ENCODE peak calls at places on chromosomes 1 and 21, in six cellular contexts. E, Q, A, X, C and F are unnamed samples.

GRCh38 chr21:38852708-38853107 is 47.0 kb downstream of the ETS2 start:
- DNase-seq in E (no peak), Q (no peak), A (no peak), X (no peak), C (no peak), F (no peak)

GRCh38 chr1:180482425-180483275 is 19.7 kb downstream of the ACBD6 start:
- DNase-seq in E (peak; percentile 63), Q (no peak), A (peak; percentile 13), X (no peak), C (peak; percentile 76), F (peak; percentile 67)

GRCh38 chr1:177849130-177849529 is 120.7 kb downstream of the SEC16B start:
- DNase-seq in E (no peak), Q (no peak), A (no peak), X (no peak), C (no peak), F (peak; percentile 90)

GRCh38 chr1:208237241-208237640 is 6.9 kb downstream of the PLXNA2 start:
- DNase-seq in E (no peak), Q (no peak), A (no peak), X (no peak), C (no peak), F (no peak)

GRCh38 chr1:103220503-103221095 is 112.3 kb upstream of the COL11A1 start:
- DNase-seq in E (peak; percentile 83), Q (no peak), A (no peak), X (no peak), C (no peak), F (peak; percentile 33)

GRCh38 chr1:78606274-78606673 is 14.0 kb upstream of the IFI44L start:
- DNase-seq in E (no peak), Q (no peak), A (no peak), X (no peak), C (no peak), F (no peak)

GRCh38 chr1:45721207-45721606 is 29.2 kb downstream of the IPP start:
- DNase-seq in E (peak; percentile 66), Q (no peak), A (no peak), X (no peak), C (no peak), F (no peak)

GRCh38 chr1:20555025-20555757 is 2.8 kb downstream of the FAM43B start:
- DNase-seq in E (no peak), Q (peak; percentile 49), A (no peak), X (no peak), C (no peak), F (peak; percentile 43)

GRCh38 chr1:85343612-85344255 is 67.3 kb upstream of the BCL10 start:
- DNase-seq in E (peak; percentile 48), Q (no peak), A (no peak), X (no peak), C (no peak), F (peak; percentile 50)

GRCh38 chr1:186978596-186979556 is 150.1 kb downstream of the PLA2G4A start:
- DNase-seq in E (no peak), Q (no peak), A (no peak), X (no peak), C (no peak), F (no peak)

GRCh38 chr1:224707849-224708725 is 92.0 kb downstream of the CNIH3 start:
- DNase-seq in E (peak; percentile 92), Q (no peak), A (no peak), X (no peak), C (peak; percentile 21), F (peak; percentile 98)

GRCh38 chr21:42390193-42390592 is 5.7 kb downstream of the TMPRSS3 start:
- DNase-seq in E (no peak), Q (no peak), A (no peak), X (no peak), C (no peak), F (no peak)

GRCh38 chr1:81029266-81029665 is 771.5 kb upstream of the ADGRL2 start:
- DNase-seq in E (no peak), Q (no peak), A (no peak), X (no peak), C (no peak), F (peak; percentile 16)

GRCh38 chr1:86487131-86487804 is 18.5 kb downstream of the CLCA1 start:
- DNase-seq in E (peak; percentile 75), Q (peak; percentile 59), A (no peak), X (no peak), C (no peak), F (peak; percentile 100)

GRCh38 chr1:30891223-30891552 is 17.4 kb downstream of the SDC3 start:
- DNase-seq in E (no peak), Q (no peak), A (no peak), X (no peak), C (no peak), F (no peak)

GRCh38 chr1:63368131-63368530 is 704 bp downstream of the ALG6 start:
- DNase-seq in E (no peak), Q (no peak), A (peak; percentile 8), X (no peak), C (no peak), F (no peak)

GRCh38 chr1:55378582-55378981 is 163.4 kb upstream of the USP24 start:
- DNase-seq in E (peak; percentile 34), Q (no peak), A (peak; percentile 25), X (no peak), C (peak; percentile 73), F (peak; percentile 61)
- TF ChIP-seq CTCF in E (peak; percentile 71), Q (peak; percentile 15), A (peak; percentile 72), X (peak; percentile 26), C (peak; percentile 72), F (peak; percentile 84)

GRCh38 chr1:110783292-110783918 is 89.5 kb upstream of the CD53 start:
- DNase-seq in E (peak; percentile 55), Q (peak; percentile 22), A (peak; percentile 68), X (peak; percentile 43), C (peak; percentile 74), F (peak; percentile 50)

GRCh38 chr1:110785612-110786011 is 87.3 kb upstream of the CD53 start:
- DNase-seq in E (no peak), Q (no peak), A (peak; percentile 36), X (no peak), C (no peak), F (no peak)

GRCh38 chr1:110785055-110785454 is 87.9 kb upstream of the CD53 start:
- DNase-seq in E (no peak), Q (no peak), A (no peak), X (no peak), C (no peak), F (no peak)

GRCh38 chr1:110787328-110788071 is 85.4 kb upstream of the CD53 start:
- DNase-seq in E (no peak), Q (no peak), A (peak; percentile 89), X (peak; percentile 40), C (no peak), F (no peak)

DNA sequence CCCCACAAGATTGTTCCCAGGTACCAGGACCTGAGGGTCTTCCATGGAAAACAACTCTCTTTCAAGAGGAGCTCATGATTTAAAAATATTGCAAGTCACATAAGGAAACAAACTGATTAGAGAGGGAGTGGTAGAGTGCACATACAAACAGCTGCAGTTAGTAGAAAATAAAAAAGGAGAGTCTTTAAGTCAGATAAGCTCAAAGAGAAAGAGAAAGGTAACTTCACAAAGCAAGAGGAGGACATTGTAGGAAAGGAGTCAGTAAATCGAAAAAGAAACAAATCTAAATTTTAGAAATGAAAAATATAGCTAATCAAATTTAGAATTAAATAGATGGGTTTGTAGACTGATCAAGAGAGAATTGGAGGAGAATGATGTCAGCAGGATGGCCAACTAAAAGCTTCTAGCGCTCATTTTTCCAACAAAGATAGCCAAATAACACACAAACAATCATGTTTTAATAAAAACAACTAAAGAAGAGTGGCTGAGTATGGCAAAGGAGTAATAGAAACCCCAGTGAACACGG is 86.1 kb upstream of the CD53 start:
- DNase-seq in E (no peak), Q (no peak), A (no peak), X (no peak), C (no peak), F (no peak)
- H3K4me3 ChIP-seq in E (no peak overlapping the region), Q (no peak overlapping the region), A (no peak overlapping the region), X (peak overlapping the region; percentile 25), C (no peak overlapping the region), F (no peak overlapping the region)

DNA sequence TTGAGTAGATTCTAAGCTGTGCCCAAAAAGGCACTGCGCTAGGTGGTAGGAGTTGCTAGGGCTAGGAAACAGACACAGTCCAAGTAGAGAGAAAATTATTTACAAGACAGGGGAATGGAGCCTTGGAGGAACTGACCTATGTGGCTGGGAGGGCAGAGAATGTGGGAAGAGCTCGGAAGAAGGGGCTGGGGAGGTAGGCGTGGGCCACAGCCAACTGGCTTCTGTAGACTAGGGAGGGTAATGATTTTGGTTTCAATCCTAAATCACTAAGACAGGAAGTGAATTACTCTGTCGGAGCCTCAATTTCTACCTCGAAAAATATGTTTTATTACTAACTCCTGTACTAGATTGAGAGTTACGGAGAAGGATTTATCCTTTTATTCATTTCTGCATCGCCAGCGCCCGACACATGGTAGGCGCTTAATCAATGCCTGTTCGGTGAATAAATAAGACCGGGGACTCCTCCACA is 520 bp upstream of the DDI2 start:
- DNase-seq in E (peak; percentile 77), Q (peak; percentile 25), A (no peak), X (no peak), C (peak; percentile 38), F (peak; percentile 56)
- TF ChIP-seq CTCF in E (no peak), Q (no peak), A (no peak), X (no peak), C (no peak), F (no peak)

GRCh38 chr1:168148916-168149315 is 12.2 kb upstream of the GPR161 start:
- DNase-seq in E (no peak), Q (no peak), A (no peak), X (no peak), C (no peak), F (no peak)
- H3K4me3 ChIP-seq in E (no peak overlapping the region), Q (no peak overlapping the region), A (no peak overlapping the region), X (no peak overlapping the region), C (no peak overlapping the region), F (no peak overlapping the region)

DNA sequence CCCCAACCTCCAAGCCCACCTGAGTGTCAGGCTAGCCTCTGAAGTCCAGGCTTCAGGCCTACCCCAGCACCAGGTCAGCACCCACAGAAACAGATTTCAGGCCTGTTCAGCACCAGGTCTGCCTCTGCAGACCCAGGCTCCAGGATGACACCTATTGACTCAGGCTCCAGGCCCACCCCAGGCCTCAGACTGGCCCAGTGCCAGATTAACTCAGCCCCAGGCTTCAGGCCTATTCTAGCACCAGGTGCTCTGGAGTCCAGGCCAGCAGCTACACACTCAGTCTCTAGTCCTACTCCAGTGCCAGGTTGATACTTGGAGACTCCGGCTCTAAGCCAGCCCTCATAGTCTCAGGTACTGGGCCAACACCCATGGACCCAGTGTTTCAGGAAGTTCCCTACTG is 541.7 kb upstream of the PBX1 start:
- DNase-seq in E (no peak), Q (no peak), A (no peak), X (no peak), C (peak; percentile 3), F (no peak)
- TF ChIP-seq CTCF in E (no peak), Q (no peak), A (no peak), X (no peak), C (no peak), F (no peak)

GRCh38 chr1:110620250-110620615 is 14.1 kb upstream of the KCNA2 start:
- DNase-seq in E (no peak), Q (no peak), A (peak; percentile 28), X (no peak), C (no peak), F (no peak)
- H3K4me3 ChIP-seq in E (no peak overlapping the region), Q (no peak overlapping the region), A (no peak overlapping the region), X (peak overlapping the region; percentile 22), C (no peak overlapping the region), F (no peak overlapping the region)

GRCh38 chr21:44991538-44992483 is 52.0 kb downstream of the SLX9 start:
- DNase-seq in E (peak; percentile 88), Q (no peak), A (no peak), X (no peak), C (no peak), F (no peak)
- TF ChIP-seq CTCF in E (peak; percentile 25), Q (no peak), A (no peak), X (no peak), C (peak; percentile 4), F (no peak)

GRCh38 chr1:165826565-165826964 is 849 bp upstream of the UCK2 start:
- DNase-seq in E (no peak), Q (no peak), A (no peak), X (no peak), C (no peak), F (no peak)
- H3K4me3 ChIP-seq in E (no peak overlapping the region), Q (no peak overlapping the region), A (no peak overlapping the region), X (no peak overlapping the region), C (no peak overlapping the region), F (no peak overlapping the region)